ENCODE peak calls at places on chromosomes 7 and 10, in seven cellular contexts. One of them, this sample, is unnamed.

GRCh38 chr7:32155712-32156111 is 85.5 kb upstream of the PDE1C start:
- DNase-seq in stomach: no peak
- DNase-seq in suprapubic skin: no peak
- DNase-seq in K562: no peak
- DNase-seq in uterus: no peak
- DNase-seq in tibial nerve: no peak
- DNase-seq in spleen: no peak
- DNase-seq in this sample: no peak

GRCh38 chr10:67788028-67788886 is 49.7 kb downstream of the DNAJC12 start:
- DNase-seq in stomach: peak
- DNase-seq in suprapubic skin: no peak
- DNase-seq in K562: peak
- DNase-seq in uterus: no peak
- DNase-seq in tibial nerve: peak
- DNase-seq in spleen: peak
- DNase-seq in this sample: no peak

GRCh38 chr10:25117757-25118156 is 57.0 kb upstream of the GPR158 start:
- DNase-seq in stomach: no peak
- DNase-seq in suprapubic skin: no peak
- DNase-seq in K562: no peak
- DNase-seq in uterus: no peak
- DNase-seq in tibial nerve: no peak
- DNase-seq in spleen: no peak
- DNase-seq in this sample: no peak

GRCh38 chr7:604884-605531 is 85.4 kb upstream of the PDGFA start:
- DNase-seq in stomach: no peak
- DNase-seq in suprapubic skin: no peak
- DNase-seq in K562: peak
- DNase-seq in uterus: no peak
- DNase-seq in tibial nerve: no peak
- DNase-seq in spleen: peak
- DNase-seq in this sample: no peak

GRCh38 chr7:137146996-137147720 is 196.4 kb downstream of the PTN start:
- DNase-seq in stomach: no peak
- DNase-seq in suprapubic skin: no peak
- DNase-seq in K562: no peak
- DNase-seq in uterus: no peak
- DNase-seq in tibial nerve: no peak
- DNase-seq in spleen: no peak
- DNase-seq in this sample: no peak

GRCh38 chr10:104038958-104039752 is 46.5 kb downstream of the COL17A1 start:
- DNase-seq in stomach: no peak
- DNase-seq in suprapubic skin: no peak
- DNase-seq in K562: no peak
- DNase-seq in uterus: no peak
- DNase-seq in tibial nerve: no peak
- DNase-seq in spleen: no peak
- DNase-seq in this sample: peak

GRCh38 chr10:19993714-19994343 is 177.6 kb downstream of the PLXDC2 start:
- DNase-seq in stomach: no peak
- DNase-seq in suprapubic skin: no peak
- DNase-seq in K562: no peak
- DNase-seq in uterus: no peak
- DNase-seq in tibial nerve: no peak
- DNase-seq in spleen: no peak
- DNase-seq in this sample: no peak

GRCh38 chr7:145168427-145168826 is 332.6 kb upstream of the TPK1 start:
- DNase-seq in stomach: no peak
- DNase-seq in suprapubic skin: no peak
- DNase-seq in K562: no peak
- DNase-seq in uterus: no peak
- DNase-seq in tibial nerve: no peak
- DNase-seq in spleen: no peak
- DNase-seq in this sample: no peak

GRCh38 chr10:66680886-66681285 is 244.9 kb upstream of the LRRTM3 start:
- DNase-seq in stomach: no peak
- DNase-seq in suprapubic skin: no peak
- DNase-seq in K562: no peak
- DNase-seq in uterus: no peak
- DNase-seq in tibial nerve: no peak
- DNase-seq in spleen: no peak
- DNase-seq in this sample: no peak

GRCh38 chr7:16420649-16421332 is 547 bp downstream of the CRPPA start:
- DNase-seq in stomach: peak
- DNase-seq in suprapubic skin: peak
- DNase-seq in K562: peak
- DNase-seq in uterus: peak
- DNase-seq in tibial nerve: peak
- DNase-seq in spleen: peak
- DNase-seq in this sample: no peak

GRCh38 chr7:70947181-70947580 is 184.8 kb upstream of the GALNT17 start:
- DNase-seq in stomach: no peak
- DNase-seq in suprapubic skin: no peak
- DNase-seq in K562: no peak
- DNase-seq in uterus: no peak
- DNase-seq in tibial nerve: no peak
- DNase-seq in spleen: no peak
- DNase-seq in this sample: peak

GRCh38 chr7:26853788-26854393 is 10.5 kb downstream of the SKAP2 start:
- DNase-seq in stomach: no peak
- DNase-seq in suprapubic skin: no peak
- DNase-seq in K562: no peak
- DNase-seq in uterus: no peak
- DNase-seq in tibial nerve: no peak
- DNase-seq in spleen: no peak
- DNase-seq in this sample: no peak

GRCh38 chr7:158424531-158424930 is 163.1 kb downstream of the PTPRN2 start:
- DNase-seq in stomach: no peak
- DNase-seq in suprapubic skin: no peak
- DNase-seq in K562: no peak
- DNase-seq in uterus: no peak
- DNase-seq in tibial nerve: no peak
- DNase-seq in spleen: no peak
- DNase-seq in this sample: no peak

GRCh38 chr7:81299272-81299671 is 380.4 kb upstream of the SEMA3C start:
- DNase-seq in stomach: no peak
- DNase-seq in suprapubic skin: no peak
- DNase-seq in K562: no peak
- DNase-seq in uterus: no peak
- DNase-seq in tibial nerve: no peak
- DNase-seq in spleen: no peak
- DNase-seq in this sample: no peak

GRCh38 chr10:48777056-48777455 is 92.4 kb downstream of the WDFY4 start:
- DNase-seq in stomach: no peak
- DNase-seq in suprapubic skin: no peak
- DNase-seq in K562: no peak
- DNase-seq in uterus: no peak
- DNase-seq in tibial nerve: no peak
- DNase-seq in spleen: no peak
- DNase-seq in this sample: peak

GRCh38 chr10:43667736-43668371 is 19.2 kb upstream of the ZNF32 start:
- DNase-seq in stomach: no peak
- DNase-seq in suprapubic skin: no peak
- DNase-seq in K562: no peak
- DNase-seq in uterus: no peak
- DNase-seq in tibial nerve: no peak
- DNase-seq in spleen: no peak
- DNase-seq in this sample: no peak

GRCh38 chr10:43671659-43672555 is 23.2 kb upstream of the ZNF32 start:
- DNase-seq in stomach: peak
- DNase-seq in suprapubic skin: no peak
- DNase-seq in K562: peak
- DNase-seq in uterus: peak
- DNase-seq in tibial nerve: peak
- DNase-seq in spleen: no peak
- DNase-seq in this sample: no peak

GRCh38 chr10:43665054-43665453 is 16.4 kb upstream of the ZNF32 start:
- DNase-seq in stomach: no peak
- DNase-seq in suprapubic skin: no peak
- DNase-seq in K562: no peak
- DNase-seq in uterus: no peak
- DNase-seq in tibial nerve: no peak
- DNase-seq in spleen: no peak
- DNase-seq in this sample: no peak

GRCh38 chr10:43666551-43666950 is 17.9 kb upstream of the ZNF32 start:
- DNase-seq in stomach: no peak
- DNase-seq in suprapubic skin: no peak
- DNase-seq in K562: no peak
- DNase-seq in uterus: no peak
- DNase-seq in tibial nerve: no peak
- DNase-seq in spleen: no peak
- DNase-seq in this sample: no peak

DNA sequence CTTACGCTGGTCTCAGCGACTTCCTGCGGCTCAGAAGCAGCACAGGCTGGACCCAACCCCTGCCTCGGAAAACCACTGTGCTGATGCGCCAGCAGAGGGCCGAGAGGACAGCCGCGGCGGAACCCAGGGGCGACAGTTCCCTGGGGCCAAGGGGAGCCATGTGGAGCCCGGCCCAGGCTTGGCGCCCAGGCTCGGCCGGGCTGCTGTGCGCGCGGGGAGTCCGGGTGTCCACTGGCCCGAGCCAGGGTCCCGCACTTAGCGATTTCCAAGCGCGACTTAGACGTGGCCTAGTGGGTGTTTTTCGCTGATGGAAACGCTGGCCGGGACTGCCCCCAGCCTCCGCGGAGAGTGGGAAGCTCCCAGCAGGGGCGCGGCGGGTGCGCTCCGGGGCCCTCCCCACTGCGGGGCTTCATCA is 18.6 kb upstream of the ZNF32 start:
- DNase-seq in stomach: no peak
- DNase-seq in suprapubic skin: no peak
- DNase-seq in K562: peak
- DNase-seq in uterus: no peak
- DNase-seq in tibial nerve: no peak
- DNase-seq in spleen: no peak
- DNase-seq in this sample: no peak
- TF ChIP-seq CTCF in stomach: no peak
- TF ChIP-seq CTCF in suprapubic skin: no peak
- TF ChIP-seq CTCF in K562: no peak
- TF ChIP-seq CTCF in uterus: peak
- TF ChIP-seq CTCF in tibial nerve: peak
- TF ChIP-seq CTCF in spleen: no peak
- TF ChIP-seq CTCF in this sample: no peak

GRCh38 chr10:71547290-71547689 is 150.6 kb downstream of the CDH23 start:
- DNase-seq in stomach: peak
- DNase-seq in suprapubic skin: no peak
- DNase-seq in K562: peak
- DNase-seq in uterus: no peak
- DNase-seq in tibial nerve: no peak
- DNase-seq in spleen: no peak
- DNase-seq in this sample: no peak

GRCh38 chr10:71546220-71546619 is 149.5 kb downstream of the CDH23 start:
- DNase-seq in stomach: no peak
- DNase-seq in suprapubic skin: no peak
- DNase-seq in K562: no peak
- DNase-seq in uterus: no peak
- DNase-seq in tibial nerve: no peak
- DNase-seq in spleen: no peak
- DNase-seq in this sample: no peak

GRCh38 chr10:71545001-71545400 is 148.3 kb downstream of the CDH23 start:
- DNase-seq in stomach: no peak
- DNase-seq in suprapubic skin: no peak
- DNase-seq in K562: no peak
- DNase-seq in uterus: no peak
- DNase-seq in tibial nerve: no peak
- DNase-seq in spleen: no peak
- DNase-seq in this sample: no peak

GRCh38 chr10:71542476-71542875 is 145.8 kb downstream of the CDH23 start:
- DNase-seq in stomach: no peak
- DNase-seq in suprapubic skin: no peak
- DNase-seq in K562: no peak
- DNase-seq in uterus: no peak
- DNase-seq in tibial nerve: no peak
- DNase-seq in spleen: no peak
- DNase-seq in this sample: no peak

GRCh38 chr10:71543608-71544158 is 147.0 kb downstream of the CDH23 start:
- DNase-seq in stomach: no peak
- DNase-seq in suprapubic skin: no peak
- DNase-seq in K562: no peak
- DNase-seq in uterus: no peak
- DNase-seq in tibial nerve: no peak
- DNase-seq in spleen: no peak
- DNase-seq in this sample: no peak
- TF ChIP-seq POLR2A in stomach: no peak
- TF ChIP-seq POLR2A in suprapubic skin: no peak
- TF ChIP-seq POLR2A in K562: no peak
- TF ChIP-seq POLR2A in uterus: no peak
- TF ChIP-seq POLR2A in tibial nerve: no peak
- TF ChIP-seq POLR2A in spleen: no peak
- TF ChIP-seq POLR2A in this sample: no peak

GRCh38 chr7:43803865-43804264 is 45.4 kb downstream of the BLVRA start:
- DNase-seq in stomach: no peak
- DNase-seq in suprapubic skin: no peak
- DNase-seq in K562: no peak
- DNase-seq in uterus: no peak
- DNase-seq in tibial nerve: no peak
- DNase-seq in spleen: no peak
- DNase-seq in this sample: no peak

GRCh38 chr7:43799605-43800004 is 41.1 kb downstream of the BLVRA start:
- DNase-seq in stomach: no peak
- DNase-seq in suprapubic skin: no peak
- DNase-seq in K562: no peak
- DNase-seq in uterus: no peak
- DNase-seq in tibial nerve: no peak
- DNase-seq in spleen: no peak
- DNase-seq in this sample: no peak
- TF ChIP-seq CTCF in stomach: peak
- TF ChIP-seq CTCF in suprapubic skin: no peak
- TF ChIP-seq CTCF in K562: peak
- TF ChIP-seq CTCF in uterus: no peak
- TF ChIP-seq CTCF in tibial nerve: no peak
- TF ChIP-seq CTCF in spleen: no peak
- TF ChIP-seq CTCF in this sample: no peak

DNA sequence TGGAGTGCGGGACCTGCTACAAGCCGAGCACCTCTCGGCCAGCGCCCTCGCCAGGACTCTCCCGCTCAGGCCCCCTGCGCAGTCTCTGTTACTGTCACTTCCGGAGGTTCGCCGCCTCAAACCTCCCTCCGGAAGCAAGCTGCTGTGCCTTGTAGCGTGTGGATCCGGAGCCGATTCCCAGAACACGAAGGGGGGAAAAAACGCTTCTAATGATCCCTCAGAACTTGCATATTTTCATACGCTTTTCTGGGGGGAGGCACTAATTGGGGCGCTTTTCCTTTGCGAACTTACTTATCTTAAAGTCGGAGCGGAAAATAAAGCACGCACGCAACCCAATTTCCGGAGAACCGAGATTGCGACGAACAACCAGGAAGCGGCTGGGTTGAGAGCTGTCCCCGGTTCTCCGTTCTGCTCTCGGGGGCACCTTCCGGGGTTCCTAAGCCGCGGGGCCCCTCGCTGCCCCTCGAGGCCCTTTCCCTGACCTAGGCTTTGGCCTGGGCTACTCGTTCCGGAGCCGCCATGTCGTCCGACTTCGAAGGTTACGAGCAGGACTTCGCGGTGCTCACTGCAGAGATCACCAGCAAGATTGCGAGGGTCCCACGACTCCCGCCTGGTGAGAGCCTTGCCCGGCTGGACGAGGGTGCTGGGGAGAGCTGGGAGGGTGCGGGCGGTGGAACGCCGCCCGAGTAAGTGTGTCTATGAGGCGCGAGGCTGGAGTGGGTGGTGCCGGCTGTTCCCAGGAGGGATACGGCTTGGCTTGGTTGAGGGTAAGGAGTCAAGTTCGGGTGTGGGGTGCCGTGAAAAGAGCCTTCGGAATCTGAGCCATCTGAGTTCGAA is at the start of the genes VTI1A and ZDHHC6:
- DNase-seq in stomach: peak
- DNase-seq in suprapubic skin: peak
- DNase-seq in K562: peak
- DNase-seq in uterus: peak
- DNase-seq in tibial nerve: peak
- DNase-seq in spleen: peak
- DNase-seq in this sample: no peak
- TF ChIP-seq POLR2A in stomach: no peak
- TF ChIP-seq POLR2A in suprapubic skin: peak
- TF ChIP-seq POLR2A in K562: peak
- TF ChIP-seq POLR2A in uterus: peak
- TF ChIP-seq POLR2A in tibial nerve: peak
- TF ChIP-seq POLR2A in spleen: no peak
- TF ChIP-seq POLR2A in this sample: no peak